ENCODE peak calls at places on chromosomes 6 and 20, in five cellular contexts. T, L, I, J and C are unnamed samples.

GRCh38 chr6:29641430-29642213 is 8.6 kb upstream of the GABBR1 start:
- DNase-seq in T (no peak), L (no peak), I (no peak), J (peak), C (no peak)

GRCh38 chr20:8796088-8796665 is 272.7 kb upstream of the PLCB4 start:
- DNase-seq in T (peak), L (no peak), I (no peak), J (no peak), C (no peak)

GRCh38 chr6:104855507-104855906 is 4.2 kb downstream of the HACE1 start:
- DNase-seq in T (peak), L (no peak), I (no peak), J (no peak), C (no peak)

GRCh38 chr20:57290178-57290484 is 23.7 kb upstream of the BMP7 start:
- DNase-seq in T (no peak), L (no peak), I (no peak), J (no peak), C (no peak)

GRCh38 chr6:21915707-21916399 is 322.3 kb downstream of the SOX4 start:
- DNase-seq in T (no peak), L (no peak), I (no peak), J (no peak), C (no peak)

GRCh38 chr6:125415921-125416320 is 114.2 kb upstream of the HDDC2 start:
- DNase-seq in T (no peak), L (no peak), I (no peak), J (no peak), C (no peak)

GRCh38 chr6:168133186-168133585 is 54.2 kb upstream of the FRMD1 start:
- DNase-seq in T (peak), L (no peak), I (no peak), J (peak), C (peak)

GRCh38 chr6:137927777-137928218 is 60.7 kb downstream of the TNFAIP3 start:
- DNase-seq in T (peak), L (no peak), I (no peak), J (peak), C (no peak)

GRCh38 chr6:111734068-111734825 is 128.6 kb upstream of the TRAF3IP2 start:
- DNase-seq in T (peak), L (no peak), I (no peak), J (no peak), C (no peak)

GRCh38 chr6:90780778-90781177 is 193.9 kb upstream of the MAP3K7 start:
- DNase-seq in T (no peak), L (no peak), I (no peak), J (no peak), C (no peak)

GRCh38 chr6:39432311-39433025 is 110.0 kb upstream of the KCNK16 start:
- DNase-seq in T (no peak), L (no peak), I (no peak), J (no peak), C (peak)

GRCh38 chr20:8218861-8219260 is 86.8 kb downstream of the PLCB1 start:
- DNase-seq in T (peak), L (no peak), I (no peak), J (no peak), C (no peak)

GRCh38 chr6:111269401-111269970 is 182.2 kb downstream of the SLC16A10 start:
- DNase-seq in T (no peak), L (no peak), I (no peak), J (no peak), C (no peak)

GRCh38 chr6:7532821-7533220 is 8.7 kb upstream of the DSP start:
- DNase-seq in T (no peak), L (no peak), I (no peak), J (peak), C (no peak)

GRCh38 chr6:163442336-163442735 is 27.8 kb downstream of the QKI start:
- DNase-seq in T (no peak), L (no peak), I (no peak), J (no peak), C (no peak)

GRCh38 chr6:107625264-107625663 is 135.3 kb downstream of the SOBP start:
- DNase-seq in T (no peak), L (no peak), I (no peak), J (no peak), C (no peak)

GRCh38 chr6:80605165-80605989 is 498.9 kb downstream of the BCKDHB start:
- DNase-seq in T (peak), L (no peak), I (no peak), J (no peak), C (no peak)

GRCh38 chr20:47021850-47022249 is 127.2 kb downstream of the EYA2 start:
- DNase-seq in T (no peak), L (no peak), I (no peak), J (no peak), C (no peak)

GRCh38 chr6:133761706-133762105 is 127.2 kb upstream of the TCF21 start:
- DNase-seq in T (peak), L (no peak), I (no peak), J (no peak), C (no peak)

GRCh38 chr20:64131406-64131805 is 24.0 kb upstream of the NPBWR2 start:
- DNase-seq in T (no peak), L (no peak), I (peak), J (peak), C (no peak)

DNA sequence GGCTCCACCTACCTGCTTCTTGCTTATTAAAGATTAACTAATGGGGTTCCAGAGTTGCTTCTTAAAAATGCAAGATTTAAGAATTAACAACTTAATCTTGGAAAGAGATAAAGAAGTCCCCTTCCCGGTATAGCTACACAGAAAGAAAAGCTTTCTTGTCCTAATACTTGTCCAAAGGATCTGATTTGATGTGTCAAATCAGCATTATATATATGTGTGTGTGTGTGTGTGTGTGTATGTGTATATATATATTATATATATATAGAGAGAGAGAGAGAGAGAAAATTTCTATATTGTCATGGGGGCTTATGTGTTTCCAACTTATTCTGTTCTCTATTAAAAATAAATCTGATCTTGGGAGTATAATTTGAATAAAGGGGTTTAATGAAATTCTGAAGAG is 4.6 kb upstream of the HMGN4 start:
- DNase-seq in T (no peak), L (no peak), I (no peak), J (no peak), C (no peak)
- H3K4me3 ChIP-seq in T (peak), L (no peak), I (no peak), J (peak), C (peak)

GRCh38 chr20:3904224-3904623 is 15.0 kb downstream of the PANK2 start:
- DNase-seq in T (no peak), L (no peak), I (no peak), J (no peak), C (no peak)

GRCh38 chr20:3902446-3902845 is 13.3 kb downstream of the PANK2 start:
- DNase-seq in T (no peak), L (no peak), I (no peak), J (no peak), C (no peak)

GRCh38 chr20:3901028-3901746 is 12.0 kb downstream of the PANK2 start:
- DNase-seq in T (no peak), L (no peak), I (no peak), J (no peak), C (no peak)

GRCh38 chr20:3900187-3900604 is 11.0 kb downstream of the PANK2 start:
- DNase-seq in T (no peak), L (no peak), I (no peak), J (no peak), C (no peak)

DNA sequence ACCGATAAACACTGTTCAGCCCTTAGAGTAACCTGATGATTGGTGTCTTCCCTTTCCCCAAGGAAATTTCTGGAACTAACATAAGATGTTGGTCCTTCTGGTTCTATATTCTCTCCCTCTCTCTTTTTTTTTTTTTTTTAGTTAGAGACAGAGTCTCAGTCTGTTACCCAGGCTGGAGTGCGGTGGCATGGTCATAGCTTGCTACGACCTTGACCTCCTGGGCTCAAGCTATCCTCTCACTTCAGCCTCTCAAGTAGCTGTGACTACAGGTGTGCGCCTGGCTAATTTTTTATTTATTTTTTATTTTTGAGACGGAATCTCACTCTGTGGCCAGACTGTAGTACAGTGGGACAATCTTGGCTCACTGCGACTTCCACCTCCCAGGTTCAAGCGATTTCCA is 12.9 kb downstream of the PANK2 start:
- DNase-seq in T (no peak), L (no peak), I (no peak), J (no peak), C (no peak)
- H3K4me3 ChIP-seq in T (no peak), L (no peak), I (no peak), J (no peak), C (no peak)

GRCh38 chr6:139753198-139753861 is 378.9 kb upstream of the CITED2 start:
- DNase-seq in T (peak), L (no peak), I (no peak), J (no peak), C (no peak)

GRCh38 chr6:139752086-139752485 is 377.6 kb upstream of the CITED2 start:
- DNase-seq in T (no peak), L (no peak), I (no peak), J (no peak), C (no peak)

GRCh38 chr6:139756381-139756780 is 381.9 kb upstream of the CITED2 start:
- DNase-seq in T (no peak), L (no peak), I (no peak), J (no peak), C (no peak)

GRCh38 chr6:139757766-139758655 is 383.6 kb upstream of the CITED2 start:
- DNase-seq in T (peak), L (no peak), I (no peak), J (no peak), C (no peak)

DNA sequence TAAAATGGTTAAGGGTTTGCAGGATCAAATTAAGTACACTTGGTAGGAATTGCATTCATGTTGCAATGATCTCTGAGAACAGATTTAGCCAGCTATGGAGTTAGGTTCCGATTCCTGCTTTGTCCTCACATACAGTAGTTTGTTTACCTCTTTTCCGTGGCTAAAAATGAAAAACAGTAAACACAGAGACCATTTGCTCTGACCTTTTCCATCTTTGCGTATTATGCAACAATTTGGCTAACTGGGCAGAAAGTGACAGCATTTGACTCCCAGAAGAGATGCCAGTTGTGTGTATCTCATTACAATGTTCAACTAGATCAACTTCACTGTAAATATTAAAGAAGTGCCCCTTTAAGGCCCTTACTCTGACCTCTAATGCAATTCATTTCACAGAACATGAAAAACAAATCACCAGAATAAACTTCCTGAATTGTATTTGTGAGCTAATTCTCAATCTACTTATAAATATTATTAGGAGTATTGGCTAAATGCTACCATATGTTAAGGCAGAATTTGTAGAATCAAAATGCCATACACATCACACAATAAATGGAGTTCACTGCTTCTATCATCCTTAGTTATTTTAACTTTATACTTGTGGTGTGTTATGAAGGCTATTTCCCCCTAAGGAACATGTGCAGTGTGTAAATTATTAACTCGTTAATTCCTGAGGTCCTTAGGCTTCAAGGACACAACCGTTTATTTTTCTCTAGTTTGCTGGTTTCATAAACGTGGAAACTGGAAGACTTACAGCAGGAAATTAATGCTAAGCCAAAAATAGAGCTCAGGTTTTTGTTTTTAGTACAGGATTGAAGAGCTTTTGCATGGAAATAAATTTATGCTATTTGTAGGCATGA is 380.7 kb upstream of the CITED2 start:
- DNase-seq in T (no peak), L (no peak), I (no peak), J (no peak), C (no peak)
- H3K4me3 ChIP-seq in T (no peak), L (no peak), I (no peak), J (no peak), C (no peak)

GRCh38 chr6:50818673-50819072 is at the start of gene TFAP2B:
- DNase-seq in T (no peak), L (no peak), I (no peak), J (no peak), C (no peak)
- H3K4me3 ChIP-seq in T (no peak), L (no peak), I (no peak), J (no peak), C (peak)

DNA sequence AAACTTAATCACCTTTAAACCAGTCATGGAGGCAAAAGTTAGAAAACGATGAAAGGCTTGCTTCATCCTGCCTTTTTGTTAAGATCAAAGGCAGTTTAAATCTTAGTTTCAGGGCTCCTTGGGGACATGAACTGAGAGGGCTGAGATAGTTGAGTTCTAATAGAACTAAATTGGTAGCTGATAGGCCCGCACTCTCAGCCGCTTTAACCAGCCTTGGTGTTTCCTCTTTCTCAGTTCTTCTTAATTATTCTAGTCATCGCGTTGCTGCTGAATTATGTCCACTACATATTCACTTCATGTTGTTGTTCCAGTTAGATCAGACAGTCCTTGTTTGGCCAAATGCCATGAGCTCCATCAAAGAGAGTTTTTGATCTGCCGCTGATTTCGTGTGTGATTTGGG is 72.5 kb downstream of the ANKS1A start:
- DNase-seq in T (no peak), L (no peak), I (no peak), J (no peak), C (no peak)
- H3K4me3 ChIP-seq in T (no peak), L (no peak), I (no peak), J (no peak), C (no peak)